ENCODE peak calls at places on chromosomes 5 and 9, in eight cellular contexts. X is fibroblast of pulmonary artery; P is effector memory CD4-positive, alpha-beta T cell; W is cardiac fibroblast; F is ovary; Y is heart left ventricle; K is cardiac muscle cell; G is fibroblast of mammary gland. R is an unnamed sample.

GRCh38 chr9:131722260-131722659 is 17.6 kb downstream of the RAPGEF1 start:
- DNase-seq in G (no peak), K (peak), Y (no peak), P (no peak), W (peak), F (no peak), X (no peak), R (no peak)

GRCh38 chr5:174503086-174503460 is 221.3 kb upstream of the MSX2 start:
- DNase-seq in W (no peak), F (no peak), Y (no peak), X (no peak), P (no peak), K (no peak), G (no peak), R (no peak)

GRCh38 chr5:4081466-4081865 is 485.8 kb downstream of the IRX1 start:
- DNase-seq in G (no peak), P (no peak), W (no peak), Y (no peak), X (no peak), F (no peak), K (no peak), R (no peak)

GRCh38 chr5:110727025-110727314 is 499 bp upstream of the TMEM232 start:
- DNase-seq in P (no peak), F (no peak), G (peak), Y (no peak), X (no peak), W (no peak), K (peak), R (no peak)

GRCh38 chr9:98231770-98232478 is 23.5 kb downstream of the TBC1D2 start:
- DNase-seq in K (no peak), P (no peak), X (peak), Y (no peak), W (peak), F (no peak), G (peak), R (peak)

GRCh38 chr5:150801117-150801927 is 22.8 kb downstream of the SMIM3 start:
- DNase-seq in F (no peak), Y (no peak), P (no peak), G (peak), W (no peak), K (peak), X (peak), R (peak)

GRCh38 chr9:130549093-130549735 is 30.2 kb upstream of the FUBP3 start:
- DNase-seq in K (no peak), X (no peak), P (no peak), Y (no peak), W (no peak), F (no peak), G (no peak), R (no peak)

GRCh38 chr5:15575566-15576195 is 75.7 kb downstream of the FBXL7 start:
- DNase-seq in K (no peak), W (peak), G (peak), X (peak), F (no peak), Y (no peak), P (no peak), R (no peak)

GRCh38 chr5:104456122-104456521 is 893.5 kb upstream of the NUDT12 start:
- DNase-seq in G (no peak), X (no peak), P (no peak), K (no peak), Y (no peak), F (no peak), W (no peak), R (no peak)

GRCh38 chr9:2066312-2067273 is 51.4 kb downstream of the SMARCA2 start:
- DNase-seq in G (peak), P (no peak), W (peak), Y (no peak), F (no peak), X (peak), K (no peak), R (no peak)

GRCh38 chr5:110681109-110681508 is 45.4 kb downstream of the TMEM232 start:
- DNase-seq in Y (no peak), P (no peak), X (no peak), W (no peak), G (no peak), F (no peak), K (no peak), R (no peak)

GRCh38 chr5:82894754-82895153 is 182.4 kb downstream of the TMEM167A start:
- DNase-seq in K (peak), P (no peak), Y (no peak), X (no peak), F (no peak), G (no peak), W (peak), R (no peak)

GRCh38 chr9:129544766-129545165 is 76.1 kb downstream of the C9orf50 start:
- DNase-seq in W (peak), Y (no peak), K (no peak), F (no peak), X (no peak), P (no peak), G (peak), R (no peak)

GRCh38 chr5:106784846-106785245 is 885.9 kb downstream of the EFNA5 start:
- DNase-seq in P (no peak), G (no peak), F (no peak), X (no peak), W (no peak), K (no peak), Y (no peak), R (no peak)

GRCh38 chr9:99490736-99491135 is 268.7 kb downstream of the SEC61B start:
- DNase-seq in K (no peak), F (no peak), P (no peak), Y (no peak), X (no peak), W (no peak), G (peak), R (peak)

GRCh38 chr9:131631254-131631653 is 85.9 kb downstream of the PRRT1B start:
- DNase-seq in X (no peak), Y (no peak), K (no peak), G (no peak), W (no peak), F (no peak), P (no peak), R (no peak)

GRCh38 chr5:127447822-127448221 is 69.6 kb upstream of the PRRC1 start:
- DNase-seq in X (peak), G (peak), Y (no peak), F (no peak), K (no peak), P (no peak), W (no peak), R (peak)

GRCh38 chr9:107154291-107154690 is 128.8 kb upstream of the RAD23B start:
- DNase-seq in W (no peak), F (no peak), K (no peak), X (no peak), G (no peak), P (no peak), Y (no peak), R (no peak)

GRCh38 chr5:92505145-92505544 is 1075.9 kb downstream of the NR2F1-AS1 start:
- DNase-seq in G (peak), X (peak), P (no peak), W (peak), Y (no peak), K (no peak), F (no peak), R (no peak)

GRCh38 chr5:174601937-174602336 is 122.4 kb upstream of the MSX2 start:
- DNase-seq in X (no peak), W (no peak), G (no peak), F (no peak), Y (no peak), K (no peak), P (no peak), R (no peak)

GRCh38 chr5:2699231-2699630 is 52.2 kb downstream of the IRX2 start:
- DNase-seq in P (no peak), F (no peak), X (no peak), Y (no peak), W (no peak), G (no peak), K (no peak), R (no peak)

GRCh38 chr5:134247825-134248224 is 22.0 kb upstream of the PPP2CA start:
- DNase-seq in F (no peak), P (no peak), G (no peak), Y (no peak), X (no peak), W (no peak), K (no peak), R (no peak)

GRCh38 chr5:134541736-134542376 is 16.4 kb downstream of the JADE2 start:
- DNase-seq in K (peak), P (no peak), X (peak), F (peak), G (peak), W (peak), Y (peak), R (no peak)

GRCh38 chr5:65986796-65987195 is 60.4 kb downstream of the ERBIN start:
- DNase-seq in K (no peak), Y (no peak), G (no peak), X (no peak), W (no peak), P (no peak), F (no peak), R (no peak)

GRCh38 chr9:37732086-37732744 is 21.4 kb upstream of the TRMT10B start:
- DNase-seq in K (no peak), W (no peak), F (no peak), Y (no peak), X (no peak), P (no peak), G (no peak), R (no peak)

GRCh38 chr5:36389245-36389644 is 87.5 kb upstream of the RANBP3L start:
- DNase-seq in F (no peak), P (no peak), X (peak), K (no peak), Y (no peak), G (peak), W (peak), R (no peak)

GRCh38 chr5:151174612-151175101 is 17.1 kb upstream of the ANXA6 start:
- DNase-seq in X (no peak), W (no peak), G (no peak), F (peak), P (no peak), K (no peak), Y (no peak), R (peak)

GRCh38 chr9:93052791-93053540 is 5.5 kb upstream of the SUSD3 start:
- DNase-seq in K (no peak), Y (peak), F (peak), W (no peak), G (no peak), X (no peak), P (no peak), R (no peak)

GRCh38 chr9:34991833-34992375 is 2.4 kb downstream of the DNAJB5 start:
- DNase-seq in G (no peak), F (no peak), W (no peak), P (no peak), K (peak), X (no peak), Y (peak), R (peak)

GRCh38 chr5:99349842-99350241 is 421.0 kb upstream of the CHD1 start:
- DNase-seq in Y (no peak), K (no peak), P (no peak), X (no peak), W (no peak), G (no peak), F (no peak), R (no peak)

GRCh38 chr9:31916591-31917223 is 467.7 kb upstream of the ACO1 start:
- DNase-seq in K (peak), Y (no peak), F (no peak), X (no peak), W (no peak), P (no peak), G (no peak), R (no peak)

GRCh38 chr5:56176155-56176798 is 56.9 kb downstream of the ANKRD55 start:
- DNase-seq in P (no peak), W (peak), F (no peak), Y (no peak), G (peak), X (peak), K (no peak), R (peak)

GRCh38 chr9:36149197-36149596 is 12.7 kb downstream of the GLIPR2 start:
- DNase-seq in K (no peak), P (no peak), F (no peak), Y (no peak), X (peak), W (peak), G (peak), R (peak)

GRCh38 chr9:20280330-20280729 is 342.0 kb downstream of the MLLT3 start:
- DNase-seq in Y (no peak), X (no peak), K (no peak), F (no peak), W (no peak), G (no peak), P (no peak), R (no peak)

GRCh38 chr9:130938652-130939404 is at the start of gene FIBCD1:
- DNase-seq in K (peak), G (peak), X (no peak), P (no peak), Y (no peak), F (no peak), W (peak), R (peak)

GRCh38 chr5:1098986-1099597 is 12.8 kb downstream of the SLC12A7 start:
- DNase-seq in F (peak), W (no peak), G (no peak), X (no peak), K (no peak), Y (no peak), P (no peak), R (no peak)

GRCh38 chr5:2960309-2960708 is 208.8 kb upstream of the IRX2 start:
- DNase-seq in K (no peak), Y (no peak), W (no peak), G (no peak), P (no peak), F (no peak), X (no peak), R (no peak)

GRCh38 chr5:16880547-16880946 is 55.5 kb downstream of the MYO10 start:
- DNase-seq in K (no peak), W (no peak), X (no peak), Y (no peak), P (no peak), F (no peak), G (no peak), R (no peak)

DNA sequence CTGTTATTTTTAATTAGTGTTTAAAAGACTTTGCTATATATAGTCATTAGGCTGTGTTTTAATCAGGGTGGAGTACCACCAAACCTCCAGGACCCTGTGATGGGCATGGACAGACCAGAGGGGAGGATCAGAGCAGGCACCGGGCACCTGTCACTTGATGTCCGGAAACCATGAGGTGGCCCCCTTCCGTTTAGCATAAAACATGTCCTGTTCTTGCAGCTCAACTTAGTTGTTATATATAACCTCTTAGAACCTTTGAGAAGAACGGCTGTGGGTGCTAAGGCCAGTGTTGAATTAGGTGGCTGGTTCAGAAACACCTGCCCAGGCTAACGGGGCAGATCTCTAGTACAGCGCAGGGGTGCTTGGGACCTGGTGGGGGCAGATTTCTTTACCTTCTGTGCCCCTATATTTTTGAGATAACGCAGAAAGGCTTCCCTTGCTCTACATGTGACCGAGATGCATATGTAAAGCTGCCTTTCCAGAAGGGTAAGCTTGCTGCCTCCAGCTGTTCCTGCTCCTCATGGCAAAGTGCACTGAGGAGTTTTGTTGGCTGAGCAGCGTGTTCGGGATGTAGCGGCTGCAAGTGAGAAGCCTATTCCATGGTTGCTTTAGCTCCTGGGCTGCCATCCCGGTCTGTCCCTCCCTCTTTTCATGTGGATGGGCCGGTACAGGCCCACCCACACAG is 255.5 kb downstream of the FANCC start:
- DNase-seq in P (no peak), F (no peak), Y (no peak), W (no peak), K (no peak), G (no peak), X (no peak), R (no peak)
- H3K4me3 ChIP-seq in P (no peak), F (no peak), Y (no peak), W (no peak), K (no peak), G (no peak), X (no peak), R (no peak)

DNA sequence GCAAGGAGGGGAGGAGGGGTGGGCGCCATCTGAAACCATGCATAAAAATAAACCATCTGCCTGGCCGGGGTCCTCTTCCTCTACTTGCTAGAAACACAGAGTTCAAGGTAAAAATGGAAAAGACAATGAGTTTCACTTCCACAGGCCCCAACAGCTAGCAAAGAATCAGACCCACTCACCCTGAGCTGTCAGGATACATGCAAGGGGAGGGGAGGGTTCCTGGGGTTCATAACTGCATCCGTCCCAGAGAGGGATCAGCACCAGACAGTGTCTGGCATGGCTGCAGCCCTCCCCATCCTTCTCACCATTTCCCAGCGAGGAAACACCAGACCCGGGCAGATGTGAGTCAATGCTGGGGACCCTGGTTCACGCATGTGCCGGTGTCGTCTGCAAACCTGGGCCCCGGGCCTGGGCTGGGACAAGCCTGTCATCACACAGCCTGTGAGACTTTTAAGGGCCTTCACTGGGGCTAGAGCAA is 55.4 kb downstream of the SEMA4D start:
- DNase-seq in K (no peak), X (no peak), Y (no peak), P (no peak), F (no peak), G (no peak), W (no peak), R (no peak)
- H3K4me3 ChIP-seq in K (no peak), X (no peak), Y (no peak), P (no peak), F (no peak), G (no peak), W (no peak), R (no peak)

GRCh38 chr5:22852807-22853670 is at the start of gene CDH12:
- DNase-seq in P (no peak), X (no peak), K (peak), G (no peak), Y (no peak), F (no peak), W (no peak), R (peak)
- H3K4me3 ChIP-seq in P (no peak), X (peak), K (peak), G (no peak), Y (peak), F (no peak), W (peak), R (peak)

GRCh38 chr5:172686539-172687390 is 45.7 kb downstream of the NEURL1B start:
- DNase-seq in F (peak), K (no peak), P (no peak), X (no peak), Y (no peak), W (no peak), G (no peak), R (no peak)
- H3K4me3 ChIP-seq in F (no peak), K (no peak), P (no peak), X (no peak), Y (no peak), W (no peak), G (no peak), R (no peak)

DNA sequence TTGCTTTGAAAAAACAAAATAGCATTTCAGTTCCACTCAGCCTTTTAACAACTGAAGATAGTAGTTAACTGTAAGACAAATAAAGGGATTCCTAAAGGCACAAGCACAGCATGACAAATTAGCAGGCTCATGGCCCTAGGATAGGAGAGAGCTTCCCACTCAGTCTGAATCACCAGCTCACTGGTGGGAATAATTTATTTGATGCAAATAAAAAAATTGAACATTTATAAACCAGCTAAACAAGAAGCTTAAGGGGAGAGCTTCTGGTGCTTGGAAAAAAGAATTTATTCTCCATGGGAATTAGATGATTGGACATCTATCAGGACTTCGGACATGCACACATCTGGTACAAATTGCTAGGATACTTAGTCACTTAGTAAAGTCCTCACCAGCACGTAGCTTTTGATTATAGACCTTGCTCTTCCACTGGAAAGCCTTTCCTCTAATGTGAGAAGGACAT is 294.1 kb upstream of the TNC start:
- DNase-seq in W (no peak), K (no peak), X (no peak), Y (no peak), P (no peak), F (no peak), G (peak), R (peak)
- H3K4me3 ChIP-seq in W (no peak), K (no peak), X (no peak), Y (no peak), P (no peak), F (no peak), G (no peak), R (no peak)

GRCh38 chr5:177457239-177458121 is 10.9 kb downstream of the PRR7 start:
- DNase-seq in P (peak), Y (no peak), X (peak), F (peak), W (peak), K (peak), G (peak), R (peak)

GRCh38 chr5:177455661-177456590 is 9.3 kb downstream of the PRR7 start:
- DNase-seq in F (peak), X (peak), G (peak), P (peak), Y (peak), W (peak), K (peak), R (peak)

GRCh38 chr5:177455036-177455660 is 8.5 kb downstream of the PRR7 start:
- DNase-seq in X (peak), P (peak), G (peak), K (peak), Y (peak), W (peak), F (peak), R (no peak)

GRCh38 chr5:177458122-177458681 is 11.6 kb downstream of the PRR7 start:
- DNase-seq in X (no peak), K (no peak), W (no peak), P (no peak), F (no peak), Y (peak), G (no peak), R (no peak)

GRCh38 chr5:177456591-177456964 is 10.0 kb downstream of the PRR7 start:
- DNase-seq in K (no peak), F (no peak), X (no peak), W (no peak), Y (peak), P (no peak), G (no peak), R (no peak)
- H3K4me3 ChIP-seq in K (no peak), F (no peak), X (no peak), W (no peak), Y (peak), P (no peak), G (no peak), R (no peak)

GRCh38 chr5:141681295-141681694 is 735 bp downstream of the ARAP3 start:
- DNase-seq in K (no peak), G (no peak), Y (no peak), X (no peak), P (no peak), W (no peak), F (no peak), R (no peak)
- H3K4me3 ChIP-seq in K (no peak), G (peak), Y (peak), X (peak), P (peak), W (peak), F (peak), R (peak)

DNA sequence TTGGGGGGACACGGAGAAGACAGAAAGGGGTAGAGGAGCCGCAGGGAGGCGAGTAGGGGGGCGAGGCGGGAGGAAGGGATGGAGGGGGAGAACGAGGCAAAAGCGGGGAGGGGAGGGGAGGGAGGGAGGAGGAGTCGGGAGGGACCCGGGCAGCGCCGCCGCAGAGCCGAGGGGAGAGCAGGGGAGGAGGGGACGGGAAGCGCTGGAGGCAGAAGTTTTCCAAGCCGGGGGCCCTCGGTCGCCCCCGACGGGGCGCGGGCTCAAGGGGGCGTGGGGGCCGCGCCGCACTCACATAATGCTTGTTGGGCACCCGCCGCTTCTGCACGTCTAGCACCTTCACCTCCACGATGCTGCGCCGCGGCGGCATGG is 355 bp downstream of the SH3PXD2B start:
- DNase-seq in G (no peak), Y (no peak), F (peak), K (no peak), P (no peak), X (peak), W (peak), R (peak)
- H3K4me3 ChIP-seq in G (peak), Y (peak), F (peak), K (peak), P (peak), X (peak), W (peak), R (peak)

R was measured in MG63.